ENCODE peak calls at places on chromosome 7, in eight cellular contexts. E is SW 1271; A is GM04504; Q is activated T-cell treated with anti-CD3 and anti-CD28 coated beads, Interleukin-2, amount 50 U/mL, for 72 hours; L is Right ventricle myocardium inferior; X is amniotic stem cell; U is T-cell; J is fibroblast of gingiva. G is an unnamed sample.

GRCh38 chr7:100897111-100897608 is 1.5 kb upstream of the ACHE start:
- DNase-seq in E (no peak), A (no peak), Q (peak; percentile 65), L (peak; percentile 80), X (no peak), U (no peak), J (no peak), G (peak; percentile 57)

GRCh38 chr7:780516-780915 is 51.8 kb upstream of the SUN1 start:
- DNase-seq in E (no peak), A (no peak), Q (no peak), L (no peak), X (no peak), U (no peak), J (no peak), G (no peak)

GRCh38 chr7:80943342-80943741 is 24.5 kb upstream of the SEMA3C start:
- DNase-seq in E (no peak), A (no peak), Q (no peak), L (no peak), X (no peak), U (no peak), J (no peak), G (no peak)

GRCh38 chr7:65441010-65441409 is 67.4 kb downstream of the ZNF92 start:
- DNase-seq in E (peak; percentile 77), A (peak; percentile 39), Q (no peak), L (no peak), X (no peak), U (no peak), J (no peak), G (no peak)

GRCh38 chr7:144736880-144737493 is 98.9 kb downstream of the TPK1 start:
- DNase-seq in E (no peak), A (no peak), Q (no peak), L (no peak), X (no peak), U (no peak), J (no peak), G (no peak)

GRCh38 chr7:155846156-155846555 is 33.9 kb upstream of the SHH start:
- DNase-seq in E (no peak), A (no peak), Q (no peak), L (no peak), X (no peak), U (no peak), J (no peak), G (no peak)

GRCh38 chr7:51310131-51310583 is 6.5 kb downstream of the COBL start:
- DNase-seq in E (no peak), A (no peak), Q (no peak), L (no peak), X (no peak), U (no peak), J (no peak), G (no peak)

GRCh38 chr7:25430200-25430953 is 202.1 kb upstream of the NPVF start:
- DNase-seq in E (no peak), A (no peak), Q (no peak), L (no peak), X (no peak), U (no peak), J (no peak), G (no peak)

GRCh38 chr7:77687100-77687746 is 9.0 kb upstream of the RSBN1L start:
- DNase-seq in E (no peak), A (no peak), Q (no peak), L (no peak), X (no peak), U (no peak), J (peak; percentile 78), G (no peak)

GRCh38 chr7:92835851-92836488 is 403 bp downstream of the CDK6 start:
- DNase-seq in E (no peak), A (no peak), Q (peak; percentile 45), L (peak; percentile 73), X (no peak), U (peak; percentile 30), J (peak; percentile 20), G (no peak)

GRCh38 chr7:52794621-52795020 is 240.8 kb upstream of the POM121L12 start:
- DNase-seq in E (no peak), A (no peak), Q (no peak), L (no peak), X (no peak), U (no peak), J (no peak), G (no peak)

GRCh38 chr7:26105931-26106330 is 46.1 kb upstream of the NFE2L3 start:
- DNase-seq in E (no peak), A (no peak), Q (no peak), L (no peak), X (no peak), U (no peak), J (no peak), G (no peak)

GRCh38 chr7:82335927-82336326 is 107.7 kb downstream of the CACNA2D1 start:
- DNase-seq in E (no peak), A (no peak), Q (no peak), L (no peak), X (no peak), U (no peak), J (peak; percentile 8), G (no peak)

GRCh38 chr7:140342732-140343514 is 55.4 kb downstream of the SLC37A3 start:
- DNase-seq in E (no peak), A (no peak), Q (no peak), L (no peak), X (no peak), U (no peak), J (peak; percentile 4), G (no peak)

GRCh38 chr7:108093903-108094302 is 36.3 kb downstream of the LAMB4 start:
- DNase-seq in E (no peak), A (no peak), Q (no peak), L (no peak), X (no peak), U (no peak), J (peak; percentile 36), G (no peak)

GRCh38 chr7:133491319-133491718 is 238.4 kb downstream of the EXOC4 start:
- DNase-seq in E (no peak), A (no peak), Q (no peak), L (no peak), X (no peak), U (no peak), J (no peak), G (no peak)

GRCh38 chr7:32155712-32156111 is 85.5 kb upstream of the PDE1C start:
- DNase-seq in E (no peak), A (no peak), Q (no peak), L (no peak), X (no peak), U (no peak), J (no peak), G (no peak)

GRCh38 chr7:55964802-55965470 is 551 bp downstream of the NIPSNAP2 start:
- DNase-seq in E (peak; percentile 68), A (peak; percentile 43), Q (peak; percentile 70), L (peak; percentile 92), X (no peak), U (peak; percentile 8), J (peak; percentile 83), G (peak; percentile 50)

GRCh38 chr7:78402096-78402495 is 603.5 kb downstream of the PHTF2 start:
- DNase-seq in E (no peak), A (no peak), Q (no peak), L (no peak), X (no peak), U (no peak), J (no peak), G (no peak)

GRCh38 chr7:122674502-122674901 is 24.4 kb downstream of the RNF133 start:
- DNase-seq in E (no peak), A (peak; percentile 40), Q (no peak), L (no peak), X (peak; percentile 24), U (no peak), J (peak; percentile 78), G (no peak)

GRCh38 chr7:17320102-17320497 is 21.6 kb downstream of the AHR start:
- DNase-seq in E (no peak), A (no peak), Q (no peak), L (no peak), X (no peak), U (no peak), J (no peak), G (no peak)

GRCh38 chr7:155729847-155730246 is 82.4 kb downstream of the SHH start:
- DNase-seq in E (no peak), A (peak; percentile 1), Q (no peak), L (no peak), X (no peak), U (no peak), J (peak; percentile 3), G (no peak)

GRCh38 chr7:46752881-46753366 is 829.0 kb downstream of the TNS3 start:
- DNase-seq in E (no peak), A (peak; percentile 89), Q (no peak), L (no peak), X (peak; percentile 31), U (no peak), J (peak; percentile 57), G (no peak)

GRCh38 chr7:68238204-68238805 is 1241.7 kb downstream of the TYW1 start:
- DNase-seq in E (no peak), A (no peak), Q (no peak), L (no peak), X (no peak), U (no peak), J (no peak), G (no peak)

GRCh38 chr7:130938661-130939060 is 204.7 kb upstream of the KLF14 start:
- DNase-seq in E (no peak), A (no peak), Q (no peak), L (no peak), X (no peak), U (peak; percentile 29), J (peak; percentile 26), G (no peak)

GRCh38 chr7:44280636-44280992 is 44.8 kb downstream of the CAMK2B start:
- DNase-seq in E (no peak), A (no peak), Q (no peak), L (no peak), X (no peak), U (no peak), J (no peak), G (no peak)

GRCh38 chr7:104267701-104268368 is 60.0 kb upstream of the ORC5 start:
- DNase-seq in E (peak; percentile 34), A (no peak), Q (no peak), L (no peak), X (no peak), U (no peak), J (peak; percentile 15), G (no peak)

GRCh38 chr7:123715198-123715597 is 33.6 kb downstream of the WASL start:
- DNase-seq in E (peak; percentile 18), A (no peak), Q (no peak), L (no peak), X (no peak), U (no peak), J (no peak), G (no peak)

GRCh38 chr7:136030867-136031318 is 53.7 kb upstream of the MTPN start:
- DNase-seq in E (no peak), A (no peak), Q (peak; percentile 41), L (no peak), X (no peak), U (no peak), J (no peak), G (no peak)

GRCh38 chr7:151752816-151753600 is 123.9 kb downstream of the PRKAG2 start:
- DNase-seq in E (no peak), A (no peak), Q (no peak), L (no peak), X (no peak), U (no peak), J (peak; percentile 60), G (no peak)

G was measured in occipital lobe.